ENCODE peak calls at places on chromosomes 1 and 21, in nine cellular contexts. One of them, this sample, is unnamed.
A peak's percentile ranks its signal among the peaks of the same experiment; 100 is the strongest.

GRCh38 chr1:221782461-221782860 is 40.6 kb upstream of the DUSP10 start:
- DNase-seq in esophagus squamous epithelium: no peak
- DNase-seq in cardiac muscle cell: no peak
- DNase-seq in heart left ventricle: no peak
- DNase-seq in GM12864: no peak
- DNase-seq in cardiac fibroblast: no peak
- DNase-seq in neural progenitor cell: peak; percentile 38
- DNase-seq in MG63: no peak
- DNase-seq in astrocyte of the spinal cord: peak; percentile 31
- DNase-seq in this sample: no peak

GRCh38 chr1:2783435-2784397 is 17.8 kb downstream of the TTC34 start:
- DNase-seq in MG63: no peak
- DNase-seq in cardiac muscle cell: no peak
- DNase-seq in GM12864: no peak
- DNase-seq in esophagus squamous epithelium: no peak
- DNase-seq in neural progenitor cell: no peak
- DNase-seq in astrocyte of the spinal cord: no peak
- DNase-seq in heart left ventricle: peak; percentile 51
- DNase-seq in cardiac fibroblast: no peak
- DNase-seq in this sample: no peak

GRCh38 chr1:155858805-155859233 is 548 bp upstream of the SYT11 start:
- DNase-seq in cardiac fibroblast: no peak
- DNase-seq in GM12864: no peak
- DNase-seq in neural progenitor cell: no peak
- DNase-seq in cardiac muscle cell: peak; percentile 68
- DNase-seq in astrocyte of the spinal cord: no peak
- DNase-seq in esophagus squamous epithelium: no peak
- DNase-seq in MG63: peak; percentile 5
- DNase-seq in heart left ventricle: no peak
- DNase-seq in this sample: no peak

GRCh38 chr21:20789696-20790095 is 208.5 kb upstream of the NCAM2 start:
- DNase-seq in esophagus squamous epithelium: no peak
- DNase-seq in GM12864: no peak
- DNase-seq in cardiac fibroblast: peak; percentile 45
- DNase-seq in heart left ventricle: no peak
- DNase-seq in neural progenitor cell: no peak
- DNase-seq in cardiac muscle cell: peak; percentile 54
- DNase-seq in astrocyte of the spinal cord: peak; percentile 3
- DNase-seq in MG63: no peak
- DNase-seq in this sample: no peak

GRCh38 chr1:177902151-177902765 is 67.6 kb downstream of the SEC16B start:
- DNase-seq in neural progenitor cell: peak; percentile 16
- DNase-seq in GM12864: no peak
- DNase-seq in astrocyte of the spinal cord: no peak
- DNase-seq in MG63: no peak
- DNase-seq in heart left ventricle: no peak
- DNase-seq in cardiac fibroblast: no peak
- DNase-seq in esophagus squamous epithelium: no peak
- DNase-seq in cardiac muscle cell: no peak
- DNase-seq in this sample: no peak

GRCh38 chr1:203283597-203283996 is 21.7 kb upstream of the BTG2 start:
- DNase-seq in astrocyte of the spinal cord: no peak
- DNase-seq in GM12864: no peak
- DNase-seq in neural progenitor cell: no peak
- DNase-seq in MG63: no peak
- DNase-seq in cardiac fibroblast: no peak
- DNase-seq in cardiac muscle cell: no peak
- DNase-seq in heart left ventricle: no peak
- DNase-seq in esophagus squamous epithelium: no peak
- DNase-seq in this sample: no peak

GRCh38 chr1:151710187-151710586 is 6.4 kb downstream of the CELF3 start:
- DNase-seq in astrocyte of the spinal cord: peak; percentile 20
- DNase-seq in GM12864: no peak
- DNase-seq in neural progenitor cell: peak; percentile 89
- DNase-seq in MG63: peak; percentile 38
- DNase-seq in esophagus squamous epithelium: no peak
- DNase-seq in heart left ventricle: no peak
- DNase-seq in cardiac muscle cell: peak; percentile 62
- DNase-seq in cardiac fibroblast: peak; percentile 47
- DNase-seq in this sample: no peak

GRCh38 chr1:36203027-36203553 is 21.2 kb upstream of the THRAP3 start:
- DNase-seq in MG63: no peak
- DNase-seq in esophagus squamous epithelium: no peak
- DNase-seq in neural progenitor cell: no peak
- DNase-seq in cardiac muscle cell: no peak
- DNase-seq in GM12864: no peak
- DNase-seq in cardiac fibroblast: no peak
- DNase-seq in astrocyte of the spinal cord: no peak
- DNase-seq in heart left ventricle: no peak
- DNase-seq in this sample: no peak

DNA sequence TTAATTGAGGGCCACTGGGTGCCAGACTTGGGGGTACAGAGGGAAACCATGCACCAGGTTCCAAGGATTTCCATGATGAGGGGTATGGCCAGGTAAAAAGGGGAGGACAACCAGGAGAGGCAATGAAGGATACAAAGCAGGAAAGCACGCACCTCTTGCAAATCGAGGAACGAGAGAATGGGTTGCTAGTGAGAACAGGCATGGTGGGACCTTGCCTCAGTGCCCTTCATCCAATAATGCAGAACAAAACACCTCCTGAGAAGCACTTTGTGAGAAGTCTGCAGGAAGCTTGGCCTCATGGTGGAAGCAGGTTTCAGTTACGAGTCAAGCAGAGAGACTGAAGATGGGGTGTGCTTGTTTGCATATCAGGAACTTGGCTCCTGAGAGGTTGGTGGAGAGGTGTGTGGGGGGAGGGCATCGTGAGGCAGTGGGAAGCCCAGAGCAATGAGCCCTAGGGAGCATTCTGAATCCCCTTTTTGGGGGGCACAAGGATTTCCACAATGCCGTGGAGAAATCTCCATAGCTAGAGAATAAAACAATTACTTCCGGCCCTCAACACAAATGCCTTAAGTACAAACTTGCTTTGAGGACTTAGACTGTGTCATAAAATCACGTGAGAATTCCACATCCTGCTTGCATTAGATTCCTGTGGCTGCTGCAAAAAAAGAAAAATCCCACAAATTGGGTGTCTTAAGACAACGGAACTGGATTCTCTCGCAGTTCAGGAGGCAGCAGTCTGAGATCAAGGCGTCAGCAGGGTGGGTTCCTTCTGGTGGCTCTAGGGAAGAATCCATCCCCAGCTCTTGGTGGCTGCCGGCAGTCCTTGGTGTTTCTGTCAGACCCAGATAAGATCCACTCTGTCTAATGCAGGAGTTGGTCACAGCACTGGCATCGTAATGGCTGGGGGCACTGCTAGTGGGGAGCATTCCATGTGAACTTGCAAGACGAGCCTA is 54.9 kb upstream of the BACE2 start:
- DNase-seq in GM12864: no peak
- DNase-seq in heart left ventricle: no peak
- DNase-seq in MG63: peak; percentile 60
- DNase-seq in cardiac fibroblast: peak; percentile 87
- DNase-seq in neural progenitor cell: peak; percentile 36
- DNase-seq in astrocyte of the spinal cord: peak; percentile 88
- DNase-seq in cardiac muscle cell: peak; percentile 97
- DNase-seq in esophagus squamous epithelium: no peak
- DNase-seq in this sample: no peak
- H3K4me3 ChIP-seq in GM12864: no peak overlapping the region
- H3K4me3 ChIP-seq in heart left ventricle: no peak overlapping the region
- H3K4me3 ChIP-seq in MG63: peak overlapping the region; percentile 12
- H3K4me3 ChIP-seq in cardiac fibroblast: no peak overlapping the region
- H3K4me3 ChIP-seq in neural progenitor cell: no peak overlapping the region
- H3K4me3 ChIP-seq in astrocyte of the spinal cord: no peak overlapping the region
- H3K4me3 ChIP-seq in cardiac muscle cell: no peak overlapping the region
- H3K4me3 ChIP-seq in esophagus squamous epithelium: no peak overlapping the region
- H3K4me3 ChIP-seq in this sample: peak overlapping the region; percentile 12

GRCh38 chr1:241639653-241640148 is 468 bp downstream of the CHML start:
- DNase-seq in cardiac fibroblast: no peak
- DNase-seq in neural progenitor cell: peak; percentile 67
- DNase-seq in astrocyte of the spinal cord: peak; percentile 52
- DNase-seq in esophagus squamous epithelium: no peak
- DNase-seq in GM12864: no peak
- DNase-seq in heart left ventricle: peak; percentile 63
- DNase-seq in MG63: peak; percentile 39
- DNase-seq in cardiac muscle cell: peak; percentile 44
- DNase-seq in this sample: peak; percentile 67

GRCh38 chr1:241639040-241639652 is 1.0 kb downstream of the CHML start:
- DNase-seq in GM12864: no peak
- DNase-seq in cardiac muscle cell: peak; percentile 48
- DNase-seq in heart left ventricle: no peak
- DNase-seq in cardiac fibroblast: peak; percentile 22
- DNase-seq in neural progenitor cell: no peak
- DNase-seq in astrocyte of the spinal cord: no peak
- DNase-seq in esophagus squamous epithelium: no peak
- DNase-seq in MG63: no peak
- DNase-seq in this sample: peak; percentile 26

GRCh38 chr1:241637604-241638003 is 2.6 kb downstream of the CHML start:
- DNase-seq in neural progenitor cell: peak; percentile 24
- DNase-seq in cardiac fibroblast: no peak
- DNase-seq in heart left ventricle: no peak
- DNase-seq in cardiac muscle cell: no peak
- DNase-seq in esophagus squamous epithelium: no peak
- DNase-seq in astrocyte of the spinal cord: no peak
- DNase-seq in MG63: no peak
- DNase-seq in GM12864: no peak
- DNase-seq in this sample: no peak

GRCh38 chr1:241637046-241637590 is 3.1 kb downstream of the CHML start:
- DNase-seq in cardiac fibroblast: peak; percentile 34
- DNase-seq in MG63: no peak
- DNase-seq in heart left ventricle: no peak
- DNase-seq in esophagus squamous epithelium: no peak
- DNase-seq in cardiac muscle cell: peak; percentile 31
- DNase-seq in astrocyte of the spinal cord: no peak
- DNase-seq in neural progenitor cell: no peak
- DNase-seq in GM12864: no peak
- DNase-seq in this sample: no peak

DNA sequence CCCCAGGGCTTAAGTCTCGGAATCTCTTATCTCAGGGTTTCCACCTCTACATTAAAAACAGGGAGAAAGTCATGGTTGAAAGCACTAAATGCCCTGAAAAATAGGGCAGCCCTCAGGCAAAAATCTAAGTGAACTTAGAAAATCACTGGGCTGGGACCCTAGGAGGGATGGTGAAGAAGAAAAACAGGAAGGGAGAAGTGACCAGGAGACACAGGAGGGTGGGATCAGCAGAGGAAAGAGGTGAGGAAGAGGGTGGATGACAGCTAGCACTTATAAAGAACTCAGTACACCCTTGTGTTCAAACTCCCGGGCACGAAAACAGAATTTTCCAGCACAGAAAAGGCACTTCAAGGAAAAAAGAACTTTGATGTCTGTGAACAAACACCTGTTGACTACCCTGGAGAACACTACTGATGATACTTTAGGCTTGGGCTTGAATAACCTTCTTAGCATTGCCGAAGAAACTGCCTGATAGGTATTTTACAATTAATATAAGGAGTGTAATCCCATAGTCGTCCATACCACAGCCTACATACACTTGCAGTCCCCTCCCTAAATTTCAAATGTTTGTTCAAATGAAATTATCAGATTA is 2.0 kb downstream of the CHML start:
- DNase-seq in cardiac fibroblast: no peak
- DNase-seq in astrocyte of the spinal cord: no peak
- DNase-seq in esophagus squamous epithelium: no peak
- DNase-seq in heart left ventricle: no peak
- DNase-seq in MG63: no peak
- DNase-seq in cardiac muscle cell: no peak
- DNase-seq in GM12864: no peak
- DNase-seq in neural progenitor cell: no peak
- DNase-seq in this sample: no peak
- H3K4me3 ChIP-seq in cardiac fibroblast: no peak overlapping the region
- H3K4me3 ChIP-seq in astrocyte of the spinal cord: peak overlapping the region; percentile 1
- H3K4me3 ChIP-seq in esophagus squamous epithelium: no peak overlapping the region
- H3K4me3 ChIP-seq in heart left ventricle: no peak overlapping the region
- H3K4me3 ChIP-seq in MG63: no peak overlapping the region
- H3K4me3 ChIP-seq in cardiac muscle cell: peak overlapping the region; percentile 91
- H3K4me3 ChIP-seq in GM12864: peak overlapping the region; percentile 14
- H3K4me3 ChIP-seq in neural progenitor cell: peak overlapping the region; percentile 82
- H3K4me3 ChIP-seq in this sample: peak overlapping the region; percentile 95

DNA sequence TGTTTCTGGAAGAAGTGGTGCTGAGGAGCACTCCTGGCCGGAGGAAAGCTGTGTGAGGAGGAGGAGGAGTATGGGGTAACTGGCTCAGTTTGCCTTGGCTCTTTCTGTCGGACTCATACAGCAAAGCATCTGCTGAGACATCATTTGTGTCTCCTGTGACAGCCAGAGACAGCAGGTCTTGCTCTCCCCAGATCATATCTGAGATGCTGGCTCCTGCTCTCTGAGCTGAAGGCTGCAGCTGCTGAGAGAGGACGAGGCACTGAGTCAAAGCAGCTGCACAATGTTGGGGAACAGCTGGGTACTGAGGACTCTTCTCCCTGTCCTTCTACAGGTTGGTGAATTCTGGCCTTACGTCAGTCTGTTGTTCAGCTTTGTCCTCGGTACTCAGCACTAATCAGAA is 14.3 kb downstream of the OR2B11 start:
- DNase-seq in GM12864: no peak
- DNase-seq in astrocyte of the spinal cord: no peak
- DNase-seq in neural progenitor cell: no peak
- DNase-seq in esophagus squamous epithelium: no peak
- DNase-seq in heart left ventricle: no peak
- DNase-seq in cardiac muscle cell: no peak
- DNase-seq in cardiac fibroblast: no peak
- DNase-seq in MG63: no peak
- DNase-seq in this sample: no peak
- H3K4me3 ChIP-seq in GM12864: no peak overlapping the region
- H3K4me3 ChIP-seq in astrocyte of the spinal cord: no peak overlapping the region
- H3K4me3 ChIP-seq in neural progenitor cell: no peak overlapping the region
- H3K4me3 ChIP-seq in esophagus squamous epithelium: no peak overlapping the region
- H3K4me3 ChIP-seq in heart left ventricle: no peak overlapping the region
- H3K4me3 ChIP-seq in cardiac muscle cell: no peak overlapping the region
- H3K4me3 ChIP-seq in cardiac fibroblast: no peak overlapping the region
- H3K4me3 ChIP-seq in MG63: no peak overlapping the region
- H3K4me3 ChIP-seq in this sample: no peak overlapping the region

DNA sequence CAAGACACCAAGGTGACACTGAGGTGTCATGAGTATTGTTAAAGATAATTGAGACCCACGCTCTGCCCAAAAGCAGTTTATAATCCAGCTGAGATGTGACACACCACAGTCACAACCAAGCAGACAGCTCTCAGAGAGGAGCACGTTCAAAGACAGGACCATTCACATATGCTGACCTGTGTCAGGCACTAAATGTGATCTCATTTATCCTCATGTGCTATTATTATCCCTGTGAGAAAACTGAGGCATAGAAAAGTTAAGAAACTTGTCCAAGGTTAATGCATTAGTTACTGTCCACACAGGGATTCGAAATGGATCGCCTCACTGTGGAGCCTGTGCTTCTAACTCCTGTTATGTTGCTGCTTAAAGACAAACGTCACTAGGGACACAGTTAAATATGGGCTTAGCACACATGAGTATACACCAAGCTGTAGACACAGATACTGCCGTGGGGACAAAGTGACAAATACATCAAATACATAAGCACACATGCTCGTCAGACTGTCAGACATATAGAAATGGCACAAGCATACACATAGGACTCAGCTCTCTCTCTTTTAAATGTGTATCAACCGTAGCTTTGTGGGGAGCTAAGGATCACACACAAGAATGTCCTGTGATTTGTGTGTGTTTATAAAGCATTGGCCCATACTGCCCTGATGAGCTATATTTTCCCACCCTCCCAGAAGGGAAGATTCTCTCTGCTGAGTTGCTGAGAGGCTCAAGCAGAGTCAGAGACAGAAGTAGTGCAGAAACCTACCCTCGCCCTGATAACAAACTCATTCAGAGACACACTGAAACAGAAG is 3.5 kb upstream of the IGSF8 start:
- DNase-seq in MG63: no peak
- DNase-seq in cardiac muscle cell: no peak
- DNase-seq in heart left ventricle: no peak
- DNase-seq in GM12864: no peak
- DNase-seq in cardiac fibroblast: no peak
- DNase-seq in neural progenitor cell: no peak
- DNase-seq in esophagus squamous epithelium: no peak
- DNase-seq in astrocyte of the spinal cord: no peak
- DNase-seq in this sample: no peak
- H3K4me3 ChIP-seq in MG63: no peak overlapping the region
- H3K4me3 ChIP-seq in cardiac muscle cell: no peak overlapping the region
- H3K4me3 ChIP-seq in heart left ventricle: no peak overlapping the region
- H3K4me3 ChIP-seq in GM12864: no peak overlapping the region
- H3K4me3 ChIP-seq in cardiac fibroblast: no peak overlapping the region
- H3K4me3 ChIP-seq in neural progenitor cell: no peak overlapping the region
- H3K4me3 ChIP-seq in esophagus squamous epithelium: no peak overlapping the region
- H3K4me3 ChIP-seq in astrocyte of the spinal cord: no peak overlapping the region
- H3K4me3 ChIP-seq in this sample: no peak overlapping the region